ENCODE peak calls at places on chromosomes 11 and 22, in ten cellular contexts. One of them, this sample, is unnamed.

GRCh38 chr11:17250561-17251350 is 25.8 kb upstream of the NUCB2 start:
- DNase-seq in AG04450: no peak
- DNase-seq in testis: no peak
- DNase-seq in stimulated activated CD8-positive, alpha-beta memory T cell treated with anti-CD3 and anti-CD28 coated beads, Interleukin-15, amount 100 ng/mL, for 4 hours: no peak
- DNase-seq in NCI-H774: no peak
- DNase-seq in GDM1: no peak
- DNase-seq in activated CD4-positive, alpha-beta T cell treated with anti-CD3 and anti-CD28 coated beads for 4 hours: no peak
- DNase-seq in progenitor cell of endocrine pancreas: no peak
- DNase-seq in activated CD8-positive, alpha-beta memory T cell treated with anti-CD3 and anti-CD28 coated beads for 4 hours: no peak
- DNase-seq in activated T-cell treated with anti-CD3 and anti-CD28 coated beads for 1 hour: no peak
- DNase-seq in this sample: no peak

GRCh38 chr11:71204294-71204693 is 48.1 kb downstream of the SHANK2 start:
- DNase-seq in AG04450: no peak
- DNase-seq in testis: no peak
- DNase-seq in stimulated activated CD8-positive, alpha-beta memory T cell treated with anti-CD3 and anti-CD28 coated beads, Interleukin-15, amount 100 ng/mL, for 4 hours: no peak
- DNase-seq in NCI-H774: no peak
- DNase-seq in GDM1: no peak
- DNase-seq in activated CD4-positive, alpha-beta T cell treated with anti-CD3 and anti-CD28 coated beads for 4 hours: no peak
- DNase-seq in progenitor cell of endocrine pancreas: no peak
- DNase-seq in activated CD8-positive, alpha-beta memory T cell treated with anti-CD3 and anti-CD28 coated beads for 4 hours: no peak
- DNase-seq in activated T-cell treated with anti-CD3 and anti-CD28 coated beads for 1 hour: no peak
- DNase-seq in this sample: no peak

GRCh38 chr11:71934213-71934612 is 5.4 kb downstream of the RNF121 start:
- DNase-seq in AG04450: no peak
- DNase-seq in testis: no peak
- DNase-seq in stimulated activated CD8-positive, alpha-beta memory T cell treated with anti-CD3 and anti-CD28 coated beads, Interleukin-15, amount 100 ng/mL, for 4 hours: no peak
- DNase-seq in NCI-H774: no peak
- DNase-seq in GDM1: no peak
- DNase-seq in activated CD4-positive, alpha-beta T cell treated with anti-CD3 and anti-CD28 coated beads for 4 hours: no peak
- DNase-seq in progenitor cell of endocrine pancreas: no peak
- DNase-seq in activated CD8-positive, alpha-beta memory T cell treated with anti-CD3 and anti-CD28 coated beads for 4 hours: no peak
- DNase-seq in activated T-cell treated with anti-CD3 and anti-CD28 coated beads for 1 hour: no peak
- DNase-seq in this sample: no peak

GRCh38 chr22:30643055-30643875 is 7.7 kb downstream of the SLC35E4 start:
- DNase-seq in AG04450: no peak
- DNase-seq in testis: no peak
- DNase-seq in stimulated activated CD8-positive, alpha-beta memory T cell treated with anti-CD3 and anti-CD28 coated beads, Interleukin-15, amount 100 ng/mL, for 4 hours: no peak
- DNase-seq in NCI-H774: no peak
- DNase-seq in GDM1: no peak
- DNase-seq in activated CD4-positive, alpha-beta T cell treated with anti-CD3 and anti-CD28 coated beads for 4 hours: no peak
- DNase-seq in progenitor cell of endocrine pancreas: no peak
- DNase-seq in activated CD8-positive, alpha-beta memory T cell treated with anti-CD3 and anti-CD28 coated beads for 4 hours: no peak
- DNase-seq in activated T-cell treated with anti-CD3 and anti-CD28 coated beads for 1 hour: no peak
- DNase-seq in this sample: no peak

GRCh38 chr22:39297490-39298193 is 21.8 kb downstream of the RPL3 start:
- DNase-seq in AG04450: no peak
- DNase-seq in testis: no peak
- DNase-seq in stimulated activated CD8-positive, alpha-beta memory T cell treated with anti-CD3 and anti-CD28 coated beads, Interleukin-15, amount 100 ng/mL, for 4 hours: no peak
- DNase-seq in NCI-H774: no peak
- DNase-seq in GDM1: no peak
- DNase-seq in activated CD4-positive, alpha-beta T cell treated with anti-CD3 and anti-CD28 coated beads for 4 hours: no peak
- DNase-seq in progenitor cell of endocrine pancreas: no peak
- DNase-seq in activated CD8-positive, alpha-beta memory T cell treated with anti-CD3 and anti-CD28 coated beads for 4 hours: no peak
- DNase-seq in activated T-cell treated with anti-CD3 and anti-CD28 coated beads for 1 hour: no peak
- DNase-seq in this sample: no peak

GRCh38 chr22:40396882-40397281 is 26.5 kb downstream of the SGSM3 start:
- DNase-seq in AG04450: peak
- DNase-seq in testis: no peak
- DNase-seq in stimulated activated CD8-positive, alpha-beta memory T cell treated with anti-CD3 and anti-CD28 coated beads, Interleukin-15, amount 100 ng/mL, for 4 hours: no peak
- DNase-seq in NCI-H774: peak
- DNase-seq in GDM1: no peak
- DNase-seq in activated CD4-positive, alpha-beta T cell treated with anti-CD3 and anti-CD28 coated beads for 4 hours: no peak
- DNase-seq in progenitor cell of endocrine pancreas: peak
- DNase-seq in activated CD8-positive, alpha-beta memory T cell treated with anti-CD3 and anti-CD28 coated beads for 4 hours: no peak
- DNase-seq in activated T-cell treated with anti-CD3 and anti-CD28 coated beads for 1 hour: no peak
- DNase-seq in this sample: no peak

GRCh38 chr22:38228326-38228872 is 26.6 kb downstream of the MAFF start:
- DNase-seq in AG04450: no peak
- DNase-seq in testis: no peak
- DNase-seq in stimulated activated CD8-positive, alpha-beta memory T cell treated with anti-CD3 and anti-CD28 coated beads, Interleukin-15, amount 100 ng/mL, for 4 hours: no peak
- DNase-seq in NCI-H774: no peak
- DNase-seq in GDM1: no peak
- DNase-seq in activated CD4-positive, alpha-beta T cell treated with anti-CD3 and anti-CD28 coated beads for 4 hours: no peak
- DNase-seq in progenitor cell of endocrine pancreas: no peak
- DNase-seq in activated CD8-positive, alpha-beta memory T cell treated with anti-CD3 and anti-CD28 coated beads for 4 hours: no peak
- DNase-seq in activated T-cell treated with anti-CD3 and anti-CD28 coated beads for 1 hour: no peak
- DNase-seq in this sample: no peak

GRCh38 chr22:30667092-30667485 is 586 bp downstream of the DUSP18 start:
- DNase-seq in AG04450: no peak
- DNase-seq in testis: no peak
- DNase-seq in stimulated activated CD8-positive, alpha-beta memory T cell treated with anti-CD3 and anti-CD28 coated beads, Interleukin-15, amount 100 ng/mL, for 4 hours: no peak
- DNase-seq in NCI-H774: no peak
- DNase-seq in GDM1: no peak
- DNase-seq in activated CD4-positive, alpha-beta T cell treated with anti-CD3 and anti-CD28 coated beads for 4 hours: peak
- DNase-seq in progenitor cell of endocrine pancreas: no peak
- DNase-seq in activated CD8-positive, alpha-beta memory T cell treated with anti-CD3 and anti-CD28 coated beads for 4 hours: no peak
- DNase-seq in activated T-cell treated with anti-CD3 and anti-CD28 coated beads for 1 hour: no peak
- DNase-seq in this sample: no peak

GRCh38 chr11:12864316-12865156 is 144.6 kb upstream of the RASSF10 start:
- DNase-seq in AG04450: peak
- DNase-seq in testis: no peak
- DNase-seq in stimulated activated CD8-positive, alpha-beta memory T cell treated with anti-CD3 and anti-CD28 coated beads, Interleukin-15, amount 100 ng/mL, for 4 hours: no peak
- DNase-seq in NCI-H774: peak
- DNase-seq in GDM1: no peak
- DNase-seq in activated CD4-positive, alpha-beta T cell treated with anti-CD3 and anti-CD28 coated beads for 4 hours: no peak
- DNase-seq in progenitor cell of endocrine pancreas: no peak
- DNase-seq in activated CD8-positive, alpha-beta memory T cell treated with anti-CD3 and anti-CD28 coated beads for 4 hours: no peak
- DNase-seq in activated T-cell treated with anti-CD3 and anti-CD28 coated beads for 1 hour: no peak
- DNase-seq in this sample: no peak

GRCh38 chr11:132962026-132962425 is 570.3 kb downstream of the OPCML start:
- DNase-seq in AG04450: peak
- DNase-seq in testis: peak
- DNase-seq in stimulated activated CD8-positive, alpha-beta memory T cell treated with anti-CD3 and anti-CD28 coated beads, Interleukin-15, amount 100 ng/mL, for 4 hours: no peak
- DNase-seq in NCI-H774: no peak
- DNase-seq in GDM1: no peak
- DNase-seq in activated CD4-positive, alpha-beta T cell treated with anti-CD3 and anti-CD28 coated beads for 4 hours: no peak
- DNase-seq in progenitor cell of endocrine pancreas: no peak
- DNase-seq in activated CD8-positive, alpha-beta memory T cell treated with anti-CD3 and anti-CD28 coated beads for 4 hours: no peak
- DNase-seq in activated T-cell treated with anti-CD3 and anti-CD28 coated beads for 1 hour: no peak
- DNase-seq in this sample: no peak

GRCh38 chr11:94457118-94458029 is 36.3 kb downstream of the MRE11 start:
- DNase-seq in AG04450: no peak
- DNase-seq in testis: no peak
- DNase-seq in stimulated activated CD8-positive, alpha-beta memory T cell treated with anti-CD3 and anti-CD28 coated beads, Interleukin-15, amount 100 ng/mL, for 4 hours: no peak
- DNase-seq in NCI-H774: no peak
- DNase-seq in GDM1: no peak
- DNase-seq in activated CD4-positive, alpha-beta T cell treated with anti-CD3 and anti-CD28 coated beads for 4 hours: no peak
- DNase-seq in progenitor cell of endocrine pancreas: no peak
- DNase-seq in activated CD8-positive, alpha-beta memory T cell treated with anti-CD3 and anti-CD28 coated beads for 4 hours: no peak
- DNase-seq in activated T-cell treated with anti-CD3 and anti-CD28 coated beads for 1 hour: no peak
- DNase-seq in this sample: no peak

GRCh38 chr11:30860970-30861369 is 274.8 kb upstream of the MPPED2 start:
- DNase-seq in AG04450: no peak
- DNase-seq in testis: no peak
- DNase-seq in stimulated activated CD8-positive, alpha-beta memory T cell treated with anti-CD3 and anti-CD28 coated beads, Interleukin-15, amount 100 ng/mL, for 4 hours: no peak
- DNase-seq in NCI-H774: no peak
- DNase-seq in GDM1: no peak
- DNase-seq in activated CD4-positive, alpha-beta T cell treated with anti-CD3 and anti-CD28 coated beads for 4 hours: no peak
- DNase-seq in progenitor cell of endocrine pancreas: no peak
- DNase-seq in activated CD8-positive, alpha-beta memory T cell treated with anti-CD3 and anti-CD28 coated beads for 4 hours: no peak
- DNase-seq in activated T-cell treated with anti-CD3 and anti-CD28 coated beads for 1 hour: no peak
- DNase-seq in this sample: no peak

GRCh38 chr11:45658292-45658991 is 7.0 kb downstream of the CHST1 start:
- DNase-seq in AG04450: no peak
- DNase-seq in testis: peak
- DNase-seq in stimulated activated CD8-positive, alpha-beta memory T cell treated with anti-CD3 and anti-CD28 coated beads, Interleukin-15, amount 100 ng/mL, for 4 hours: no peak
- DNase-seq in NCI-H774: no peak
- DNase-seq in GDM1: no peak
- DNase-seq in activated CD4-positive, alpha-beta T cell treated with anti-CD3 and anti-CD28 coated beads for 4 hours: no peak
- DNase-seq in progenitor cell of endocrine pancreas: no peak
- DNase-seq in activated CD8-positive, alpha-beta memory T cell treated with anti-CD3 and anti-CD28 coated beads for 4 hours: no peak
- DNase-seq in activated T-cell treated with anti-CD3 and anti-CD28 coated beads for 1 hour: no peak
- DNase-seq in this sample: no peak

GRCh38 chr22:37639070-37639760 is at the start of gene SH3BP1:
- DNase-seq in AG04450: no peak
- DNase-seq in testis: no peak
- DNase-seq in stimulated activated CD8-positive, alpha-beta memory T cell treated with anti-CD3 and anti-CD28 coated beads, Interleukin-15, amount 100 ng/mL, for 4 hours: no peak
- DNase-seq in NCI-H774: no peak
- DNase-seq in GDM1: peak
- DNase-seq in activated CD4-positive, alpha-beta T cell treated with anti-CD3 and anti-CD28 coated beads for 4 hours: no peak
- DNase-seq in progenitor cell of endocrine pancreas: peak
- DNase-seq in activated CD8-positive, alpha-beta memory T cell treated with anti-CD3 and anti-CD28 coated beads for 4 hours: no peak
- DNase-seq in activated T-cell treated with anti-CD3 and anti-CD28 coated beads for 1 hour: peak
- DNase-seq in this sample: peak

GRCh38 chr11:62011881-62012280 is 44.4 kb upstream of the FTH1 start:
- DNase-seq in AG04450: no peak
- DNase-seq in testis: no peak
- DNase-seq in stimulated activated CD8-positive, alpha-beta memory T cell treated with anti-CD3 and anti-CD28 coated beads, Interleukin-15, amount 100 ng/mL, for 4 hours: no peak
- DNase-seq in NCI-H774: no peak
- DNase-seq in GDM1: no peak
- DNase-seq in activated CD4-positive, alpha-beta T cell treated with anti-CD3 and anti-CD28 coated beads for 4 hours: no peak
- DNase-seq in progenitor cell of endocrine pancreas: no peak
- DNase-seq in activated CD8-positive, alpha-beta memory T cell treated with anti-CD3 and anti-CD28 coated beads for 4 hours: no peak
- DNase-seq in activated T-cell treated with anti-CD3 and anti-CD28 coated beads for 1 hour: no peak
- DNase-seq in this sample: no peak

GRCh38 chr11:2724653-2725366 is 25.0 kb upstream of the KCNQ1OT1 start:
- DNase-seq in AG04450: no peak
- DNase-seq in testis: peak
- DNase-seq in stimulated activated CD8-positive, alpha-beta memory T cell treated with anti-CD3 and anti-CD28 coated beads, Interleukin-15, amount 100 ng/mL, for 4 hours: no peak
- DNase-seq in NCI-H774: no peak
- DNase-seq in GDM1: no peak
- DNase-seq in activated CD4-positive, alpha-beta T cell treated with anti-CD3 and anti-CD28 coated beads for 4 hours: no peak
- DNase-seq in progenitor cell of endocrine pancreas: no peak
- DNase-seq in activated CD8-positive, alpha-beta memory T cell treated with anti-CD3 and anti-CD28 coated beads for 4 hours: no peak
- DNase-seq in activated T-cell treated with anti-CD3 and anti-CD28 coated beads for 1 hour: no peak
- DNase-seq in this sample: no peak

GRCh38 chr22:17944205-17944725 is 80.1 kb downstream of the MICAL3 start:
- DNase-seq in AG04450: no peak
- DNase-seq in testis: no peak
- DNase-seq in stimulated activated CD8-positive, alpha-beta memory T cell treated with anti-CD3 and anti-CD28 coated beads, Interleukin-15, amount 100 ng/mL, for 4 hours: no peak
- DNase-seq in NCI-H774: no peak
- DNase-seq in GDM1: no peak
- DNase-seq in activated CD4-positive, alpha-beta T cell treated with anti-CD3 and anti-CD28 coated beads for 4 hours: no peak
- DNase-seq in progenitor cell of endocrine pancreas: no peak
- DNase-seq in activated CD8-positive, alpha-beta memory T cell treated with anti-CD3 and anti-CD28 coated beads for 4 hours: no peak
- DNase-seq in activated T-cell treated with anti-CD3 and anti-CD28 coated beads for 1 hour: no peak
- DNase-seq in this sample: no peak

This sample was measured in stimulated activated naive CD4-positive, alpha-beta T cell treated with Interleukin-2 at 50 U/mL for 16 hours.